ENCODE peak calls at places on chromosomes 16 and 17, in four cellular contexts. One of them, this sample, is unnamed.

GRCh38 chr16:70694088-70694487 is 8.2 kb upstream of the MTSS2 start:
- DNase-seq in neural progenitor cell: peak
- DNase-seq in mammary epithelial cell: peak
- DNase-seq in fibroblast of lung: peak
- DNase-seq in this sample: peak

GRCh38 chr16:15564619-15565339 is 78.2 kb downstream of the MARF1 start:
- DNase-seq in mammary epithelial cell: no peak
- DNase-seq in fibroblast of lung: peak
- DNase-seq in neural progenitor cell: peak
- DNase-seq in this sample: no peak

GRCh38 chr17:77772899-77773358 is 185.6 kb upstream of the TNRC6C start:
- DNase-seq in mammary epithelial cell: no peak
- DNase-seq in neural progenitor cell: no peak
- DNase-seq in fibroblast of lung: no peak
- DNase-seq in this sample: no peak

GRCh38 chr17:49969134-49969759 is at the start of gene DLX4:
- DNase-seq in fibroblast of lung: no peak
- DNase-seq in neural progenitor cell: peak
- DNase-seq in mammary epithelial cell: no peak
- DNase-seq in this sample: no peak

GRCh38 chr17:39751637-39752036 is 13.9 kb downstream of the GRB7 start:
- DNase-seq in fibroblast of lung: no peak
- DNase-seq in mammary epithelial cell: no peak
- DNase-seq in neural progenitor cell: no peak
- DNase-seq in this sample: no peak

GRCh38 chr16:1812732-1813163 is 13.9 kb downstream of the HAGH start:
- DNase-seq in mammary epithelial cell: peak
- DNase-seq in fibroblast of lung: peak
- DNase-seq in neural progenitor cell: peak
- DNase-seq in this sample: peak

GRCh38 chr17:37708616-37709212 is 36.1 kb downstream of the HNF1B start:
- DNase-seq in fibroblast of lung: no peak
- DNase-seq in mammary epithelial cell: peak
- DNase-seq in neural progenitor cell: no peak
- DNase-seq in this sample: no peak

GRCh38 chr17:33716937-33717336 is 423.8 kb upstream of the ASIC2 start:
- DNase-seq in fibroblast of lung: no peak
- DNase-seq in neural progenitor cell: no peak
- DNase-seq in mammary epithelial cell: no peak
- DNase-seq in this sample: no peak

GRCh38 chr16:85007815-85008214 is 3.5 kb downstream of the ZDHHC7 start:
- DNase-seq in mammary epithelial cell: no peak
- DNase-seq in fibroblast of lung: no peak
- DNase-seq in neural progenitor cell: no peak
- DNase-seq in this sample: no peak

GRCh38 chr17:6498356-6498755 is 54.1 kb downstream of the PIMREG start:
- DNase-seq in mammary epithelial cell: no peak
- DNase-seq in fibroblast of lung: no peak
- DNase-seq in neural progenitor cell: no peak
- DNase-seq in this sample: no peak

GRCh38 chr16:76052725-76053124 is 224.5 kb upstream of the CNTNAP4 start:
- DNase-seq in mammary epithelial cell: no peak
- DNase-seq in neural progenitor cell: no peak
- DNase-seq in fibroblast of lung: no peak
- DNase-seq in this sample: no peak

GRCh38 chr17:1647802-1648581 is 1.7 kb downstream of the RILP start:
- DNase-seq in fibroblast of lung: no peak
- DNase-seq in neural progenitor cell: peak
- DNase-seq in mammary epithelial cell: no peak
- DNase-seq in this sample: peak

GRCh38 chr16:4404247-4404966 is 12.0 kb downstream of the CORO7 start:
- DNase-seq in fibroblast of lung: no peak
- DNase-seq in neural progenitor cell: peak
- DNase-seq in mammary epithelial cell: no peak
- DNase-seq in this sample: peak

GRCh38 chr17:38867179-38867994 is 2.5 kb upstream of the LASP1 start:
- DNase-seq in fibroblast of lung: peak
- DNase-seq in mammary epithelial cell: peak
- DNase-seq in neural progenitor cell: peak
- DNase-seq in this sample: peak

GRCh38 chr17:6639651-6640535 is 618 bp downstream of the KIAA0753 start:
- DNase-seq in fibroblast of lung: peak
- DNase-seq in neural progenitor cell: peak
- DNase-seq in mammary epithelial cell: peak
- DNase-seq in this sample: peak

DNA sequence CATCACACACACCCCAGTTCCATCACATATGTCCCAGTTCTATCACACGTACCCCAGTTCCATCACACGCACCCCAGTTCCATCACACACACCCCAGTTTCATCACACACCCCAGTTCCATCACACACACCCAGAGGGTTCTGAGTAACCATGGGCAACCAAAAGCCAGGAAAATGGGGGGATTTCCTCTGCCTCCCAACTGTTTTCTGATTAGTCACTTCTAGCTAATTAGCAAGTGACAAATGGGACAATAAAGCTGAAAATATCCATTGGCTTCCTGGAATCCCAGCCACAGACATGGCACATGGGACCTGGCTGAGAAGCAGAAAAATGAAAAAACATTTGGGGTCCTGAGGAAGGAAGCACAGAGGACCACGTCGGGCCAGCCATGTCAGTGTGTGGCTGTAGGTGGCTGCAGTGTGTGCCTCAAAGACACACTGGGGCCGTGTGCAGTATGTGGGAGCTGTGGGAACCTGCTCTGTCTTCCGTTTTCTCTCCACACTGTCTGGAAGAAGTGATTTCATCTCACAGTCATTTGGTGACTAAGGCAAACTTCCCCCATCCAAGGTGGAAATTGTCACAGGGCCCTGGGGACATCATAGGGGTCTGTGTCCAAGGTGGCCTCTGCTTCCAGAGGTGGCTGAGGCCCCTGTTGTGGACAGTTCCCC is 106.7 kb downstream of the CMIP start:
- DNase-seq in neural progenitor cell: no peak
- DNase-seq in fibroblast of lung: no peak
- DNase-seq in mammary epithelial cell: peak
- DNase-seq in this sample: peak
- TF ChIP-seq CTCF in neural progenitor cell: no peak
- TF ChIP-seq CTCF in fibroblast of lung: no peak
- TF ChIP-seq CTCF in mammary epithelial cell: no peak
- TF ChIP-seq CTCF in this sample: no peak

GRCh38 chr17:2805961-2806360 is 9.7 kb downstream of the RAP1GAP2 start:
- DNase-seq in fibroblast of lung: no peak
- DNase-seq in mammary epithelial cell: no peak
- DNase-seq in neural progenitor cell: no peak
- DNase-seq in this sample: no peak
- H2AFZ ChIP-seq in fibroblast of lung: no peak
- H2AFZ ChIP-seq in mammary epithelial cell: no peak
- H2AFZ ChIP-seq in neural progenitor cell: no peak
- H2AFZ ChIP-seq in this sample: no peak

DNA sequence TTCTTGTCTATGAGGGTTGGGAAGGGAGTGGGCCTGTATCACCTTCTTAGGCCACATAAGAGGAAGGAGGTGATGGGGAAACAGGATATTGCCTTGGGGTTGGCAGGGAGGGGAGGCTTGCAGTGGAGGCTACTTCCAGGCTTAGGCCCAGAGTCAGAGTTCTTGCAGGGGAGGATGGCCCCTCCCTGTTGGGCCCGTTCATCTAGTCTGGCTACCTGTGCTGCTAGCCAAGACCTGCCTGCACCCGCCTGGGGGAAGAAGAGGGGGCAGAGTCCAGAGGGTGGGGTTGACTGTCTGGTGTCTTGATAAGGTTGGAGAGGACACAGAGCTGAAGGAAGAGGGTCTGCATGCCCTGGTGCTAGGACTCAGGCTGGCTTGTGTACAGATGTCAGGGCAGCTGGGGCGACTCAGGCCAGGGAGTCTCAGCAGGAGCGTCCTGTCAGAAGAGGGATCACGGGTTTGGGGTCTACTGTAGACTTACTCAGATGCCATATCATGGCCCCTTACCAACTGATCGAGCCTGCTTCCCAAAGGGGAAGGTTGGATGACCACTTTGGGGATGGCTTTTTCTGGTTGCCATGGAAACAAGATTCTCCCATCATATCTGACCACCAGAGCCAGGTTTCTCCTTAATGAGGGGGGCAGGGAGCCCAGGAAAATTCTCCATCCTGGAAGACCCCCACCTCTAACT is 5.3 kb downstream of the KDM6B start:
- DNase-seq in neural progenitor cell: no peak
- DNase-seq in mammary epithelial cell: no peak
- DNase-seq in fibroblast of lung: no peak
- DNase-seq in this sample: no peak
- TF ChIP-seq CTCF in neural progenitor cell: no peak
- TF ChIP-seq CTCF in mammary epithelial cell: no peak
- TF ChIP-seq CTCF in fibroblast of lung: no peak
- TF ChIP-seq CTCF in this sample: no peak

GRCh38 chr17:72191356-72191755 is 70.5 kb downstream of the SOX9 start:
- DNase-seq in mammary epithelial cell: no peak
- DNase-seq in fibroblast of lung: no peak
- DNase-seq in neural progenitor cell: no peak
- DNase-seq in this sample: no peak

GRCh38 chr17:72189781-72190593 is 69.2 kb downstream of the SOX9 start:
- DNase-seq in mammary epithelial cell: no peak
- DNase-seq in neural progenitor cell: no peak
- DNase-seq in fibroblast of lung: no peak
- DNase-seq in this sample: no peak

GRCh38 chr17:72191901-72192300 is 71.1 kb downstream of the SOX9 start:
- DNase-seq in neural progenitor cell: no peak
- DNase-seq in mammary epithelial cell: no peak
- DNase-seq in fibroblast of lung: no peak
- DNase-seq in this sample: no peak

GRCh38 chr17:72192409-72193192 is 71.8 kb downstream of the SOX9 start:
- DNase-seq in mammary epithelial cell: peak
- DNase-seq in neural progenitor cell: no peak
- DNase-seq in fibroblast of lung: peak
- DNase-seq in this sample: peak

DNA sequence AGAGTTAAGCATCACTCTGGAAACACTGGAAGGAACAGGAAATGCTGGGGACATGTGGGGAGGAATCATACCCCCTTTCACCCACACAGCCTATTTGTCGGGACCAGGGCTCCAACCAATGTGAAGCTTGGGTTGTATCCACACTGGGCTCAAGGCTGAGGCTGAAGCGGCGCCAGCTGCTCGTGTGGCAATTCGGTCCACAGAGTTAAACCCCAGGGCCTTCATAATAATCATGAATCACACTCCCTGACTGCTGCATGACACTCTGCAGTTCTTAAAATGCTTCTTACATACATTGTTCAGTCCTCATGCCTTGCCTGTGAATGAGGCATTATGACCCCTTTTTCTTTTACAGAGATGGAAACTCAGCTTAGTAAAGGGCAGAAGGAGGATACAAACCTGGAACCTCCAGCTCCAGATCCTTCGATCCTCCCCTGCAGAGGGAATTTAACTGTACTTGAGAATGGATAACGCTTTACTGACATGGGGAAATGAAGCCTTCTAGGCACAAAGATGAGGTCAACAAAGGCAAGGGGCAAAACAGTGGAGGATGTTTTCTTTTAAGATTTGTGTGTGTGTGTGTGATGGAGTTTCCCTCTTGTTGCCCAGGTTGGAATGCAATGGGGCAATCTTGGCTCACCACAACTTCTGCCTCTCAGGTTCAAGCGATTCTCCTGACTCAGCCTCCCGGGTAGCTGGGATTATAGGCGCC is 72.7 kb downstream of the SOX9 start:
- DNase-seq in neural progenitor cell: no peak
- DNase-seq in fibroblast of lung: no peak
- DNase-seq in mammary epithelial cell: peak
- DNase-seq in this sample: no peak
- H2AFZ ChIP-seq in neural progenitor cell: no peak
- H2AFZ ChIP-seq in fibroblast of lung: no peak
- H2AFZ ChIP-seq in mammary epithelial cell: no peak
- H2AFZ ChIP-seq in this sample: no peak

GRCh38 chr16:7921360-7921759 is 588.7 kb downstream of the RBFOX1 start:
- DNase-seq in fibroblast of lung: no peak
- DNase-seq in mammary epithelial cell: no peak
- DNase-seq in neural progenitor cell: peak
- DNase-seq in this sample: no peak
- TF ChIP-seq CTCF in fibroblast of lung: no peak
- TF ChIP-seq CTCF in mammary epithelial cell: no peak
- TF ChIP-seq CTCF in neural progenitor cell: peak
- TF ChIP-seq CTCF in this sample: no peak

GRCh38 chr16:55036371-55036821 is 105.7 kb downstream of the IRX5 start:
- DNase-seq in mammary epithelial cell: no peak
- DNase-seq in fibroblast of lung: no peak
- DNase-seq in neural progenitor cell: no peak
- DNase-seq in this sample: no peak

GRCh38 chr16:55035037-55035436 is 104.4 kb downstream of the IRX5 start:
- DNase-seq in neural progenitor cell: peak
- DNase-seq in mammary epithelial cell: peak
- DNase-seq in fibroblast of lung: no peak
- DNase-seq in this sample: peak

GRCh38 chr16:55033225-55034156 is 102.8 kb downstream of the IRX5 start:
- DNase-seq in fibroblast of lung: no peak
- DNase-seq in mammary epithelial cell: no peak
- DNase-seq in neural progenitor cell: no peak
- DNase-seq in this sample: no peak

GRCh38 chr16:55037051-55037450 is 106.4 kb downstream of the IRX5 start:
- DNase-seq in fibroblast of lung: no peak
- DNase-seq in neural progenitor cell: no peak
- DNase-seq in mammary epithelial cell: no peak
- DNase-seq in this sample: no peak

DNA sequence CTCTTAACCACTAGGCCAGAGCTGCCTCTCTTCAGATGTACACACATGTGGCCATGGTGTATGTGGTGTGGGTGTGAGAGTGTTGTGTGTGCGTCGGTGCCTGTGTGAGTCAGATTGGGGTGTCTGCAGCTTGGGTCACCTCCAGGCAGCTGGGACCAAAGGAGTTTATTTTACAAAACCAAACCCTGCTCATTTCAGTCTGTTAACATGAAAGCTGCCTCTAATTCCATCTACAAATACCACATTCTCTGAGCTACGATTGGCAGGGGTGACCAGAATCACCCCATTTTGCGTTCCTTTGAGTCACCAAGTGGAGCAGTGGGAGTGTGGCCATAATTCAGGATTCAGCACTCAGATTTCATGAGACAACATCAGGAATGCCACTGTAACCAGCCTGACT is 105.3 kb downstream of the IRX5 start:
- DNase-seq in fibroblast of lung: no peak
- DNase-seq in neural progenitor cell: no peak
- DNase-seq in mammary epithelial cell: no peak
- DNase-seq in this sample: no peak
- H2AFZ ChIP-seq in fibroblast of lung: no peak
- H2AFZ ChIP-seq in neural progenitor cell: no peak
- H2AFZ ChIP-seq in mammary epithelial cell: no peak
- H2AFZ ChIP-seq in this sample: no peak